ENCODE peak calls at places on chromosomes 7 and 10, in four cellular contexts. I is transverse colon, F is kidney epithelial cell, U is colonic mucosa. R is an unnamed sample.

GRCh38 chr7:94243312-94243711 is 151.4 kb upstream of the COL1A2 start:
- DNase-seq in I (no peak), F (no peak), U (no peak), R (no peak)

GRCh38 chr10:46528675-46529615 is 27.5 kb downstream of the GPRIN2 start:
- DNase-seq in I (peak; percentile 5), F (no peak), U (no peak), R (peak; percentile 34)

GRCh38 chr7:25029075-25029474 is 49.1 kb upstream of the OSBPL3 start:
- DNase-seq in I (no peak), F (no peak), U (no peak), R (no peak)

GRCh38 chr7:82343716-82344115 is 99.9 kb downstream of the CACNA2D1 start:
- DNase-seq in I (no peak), F (no peak), U (no peak), R (no peak)

GRCh38 chr10:132417957-132418441 is 21.0 kb downstream of the PWWP2B start:
- DNase-seq in I (peak; percentile 66), F (no peak), U (no peak), R (no peak)

GRCh38 chr10:92891885-92892705 is 43.8 kb downstream of the EXOC6 start:
- DNase-seq in I (peak; percentile 81), F (peak; percentile 91), U (peak; percentile 74), R (no peak)

GRCh38 chr7:129383542-129384132 is 50.6 kb upstream of the STRIP2 start:
- DNase-seq in I (no peak), F (no peak), U (no peak), R (no peak)

GRCh38 chr10:69657866-69658265 is 27.8 kb downstream of the FAM241B start:
- DNase-seq in I (no peak), F (no peak), U (no peak), R (no peak)

GRCh38 chr10:12177642-12178041 is 18.0 kb downstream of the NUDT5 start:
- DNase-seq in I (no peak), F (peak; percentile 55), U (no peak), R (no peak)

GRCh38 chr10:71780722-71781121 is 7.4 kb upstream of the VSIR start:
- DNase-seq in I (no peak), F (no peak), U (no peak), R (no peak)

GRCh38 chr10:124886195-124886594 is 55.7 kb upstream of the ZRANB1 start:
- DNase-seq in I (no peak), F (no peak), U (no peak), R (no peak)

GRCh38 chr7:115676080-115676479 is 354.5 kb downstream of the TFEC start:
- DNase-seq in I (peak; percentile 18), F (no peak), U (no peak), R (no peak)

GRCh38 chr10:33237736-33238624 is 96.5 kb downstream of the NRP1 start:
- DNase-seq in I (no peak), F (peak; percentile 99), U (no peak), R (no peak)

GRCh38 chr7:138889566-138889965 is 91.6 kb upstream of the ATP6V0A4 start:
- DNase-seq in I (no peak), F (no peak), U (no peak), R (no peak)

GRCh38 chr7:20275637-20276036 is 55.1 kb upstream of the ITGB8 start:
- DNase-seq in I (no peak), F (no peak), U (no peak), R (no peak)

GRCh38 chr10:49038711-49039110 is 76.6 kb downstream of the VSTM4 start:
- DNase-seq in I (no peak), F (no peak), U (no peak), R (no peak)

GRCh38 chr7:123714296-123715080 is 34.3 kb downstream of the WASL start:
- DNase-seq in I (no peak), F (no peak), U (no peak), R (no peak)

GRCh38 chr7:46383605-46384004 is 462.5 kb upstream of the IGFBP3 start:
- DNase-seq in I (no peak), F (peak; percentile 12), U (no peak), R (no peak)

GRCh38 chr10:110229155-110229554 is 21.8 kb downstream of the MXI1 start:
- DNase-seq in I (no peak), F (no peak), U (no peak), R (no peak)

GRCh38 chr7:115548756-115549155 is 481.8 kb downstream of the TFEC start:
- DNase-seq in I (no peak), F (peak; percentile 1), U (no peak), R (no peak)

GRCh38 chr10:69180525-69181204 is 631 bp downstream of the SUPV3L1 start:
- DNase-seq in I (no peak), F (no peak), U (peak; percentile 18), R (peak; percentile 57)

GRCh38 chr10:93993414-93993781 is 333 bp upstream of the PLCE1 start:
- DNase-seq in I (peak; percentile 12), F (no peak), U (no peak), R (no peak)

GRCh38 chr10:90751107-90751997 is 106.5 kb downstream of the HTR7 start:
- DNase-seq in I (peak; percentile 27), F (no peak), U (peak; percentile 32), R (no peak)

GRCh38 chr7:135282621-135283295 is 49.1 kb downstream of the STRA8 start:
- DNase-seq in I (no peak), F (no peak), U (no peak), R (no peak)

GRCh38 chr7:87148332-87148955 is 3.8 kb upstream of the DMTF1 start:
- DNase-seq in I (no peak), F (no peak), U (no peak), R (no peak)

GRCh38 chr10:72248477-72249151 is 25.1 kb upstream of the DDIT4 start:
- DNase-seq in I (peak; percentile 90), F (no peak), U (peak; percentile 85), R (no peak)

GRCh38 chr10:1595242-1595600 is 142.1 kb downstream of the ADARB2 start:
- DNase-seq in I (no peak), F (no peak), U (no peak), R (no peak)

GRCh38 chr7:104993217-104993857 is 20.7 kb upstream of the KMT2E start:
- DNase-seq in I (no peak), F (no peak), U (no peak), R (no peak)

GRCh38 chr7:47340490-47340889 is 241.4 kb downstream of the TNS3 start:
- DNase-seq in I (no peak), F (no peak), U (no peak), R (no peak)

GRCh38 chr10:70940834-70941568 is 52.6 kb upstream of the PCBD1 start:
- DNase-seq in I (no peak), F (no peak), U (no peak), R (no peak)

GRCh38 chr7:141630621-141631020 is 71.3 kb downstream of the DENND11 start:
- DNase-seq in I (no peak), F (no peak), U (no peak), R (no peak)

GRCh38 chr7:74022507-74022906 is 5.5 kb upstream of the ELN start:
- DNase-seq in I (no peak), F (no peak), U (no peak), R (no peak)

GRCh38 chr7:74021546-74022320 is 6.2 kb upstream of the ELN start:
- DNase-seq in I (no peak), F (no peak), U (no peak), R (no peak)

GRCh38 chr7:74025146-74025545 is 2.8 kb upstream of the ELN start:
- DNase-seq in I (no peak), F (no peak), U (no peak), R (no peak)

GRCh38 chr7:74023786-74024185 is 4.2 kb upstream of the ELN start:
- DNase-seq in I (no peak), F (no peak), U (no peak), R (no peak)

DNA sequence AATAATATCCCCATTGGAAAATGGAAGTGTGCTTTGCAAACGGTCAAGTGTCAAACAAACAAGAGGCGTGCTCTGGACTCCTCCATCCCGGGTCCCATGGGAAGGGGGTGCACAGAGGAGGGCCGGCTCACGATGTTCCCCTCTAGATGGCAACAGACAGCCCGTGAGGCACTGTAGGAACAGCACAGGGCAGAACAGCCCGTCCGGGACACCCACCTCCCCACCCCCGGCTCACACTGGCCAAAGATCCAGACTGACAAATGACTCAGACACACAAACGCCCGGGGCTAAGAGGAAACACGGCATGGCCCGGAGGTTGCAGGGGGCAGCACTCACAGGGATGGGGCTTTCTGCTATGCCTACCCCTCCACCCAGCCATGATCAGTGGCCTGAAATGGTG is 4.9 kb upstream of the ELN start:
- DNase-seq in I (no peak), F (no peak), U (no peak), R (no peak)
- TF ChIP-seq CTCF in I (no peak), F (peak; percentile 6), U (no peak), R (no peak)

GRCh38 chr7:12687213-12688171 is at the start of gene ARL4A:
- DNase-seq in I (peak; percentile 99), F (peak; percentile 87), U (peak; percentile 100), R (peak; percentile 99)

GRCh38 chr7:12684733-12685132 is 2.7 kb upstream of the ARL4A start:
- DNase-seq in I (no peak), F (no peak), U (no peak), R (no peak)

GRCh38 chr7:12686234-12686893 is 1.1 kb upstream of the ARL4A start:
- DNase-seq in I (peak; percentile 97), F (peak; percentile 69), U (peak; percentile 97), R (peak; percentile 100)

GRCh38 chr7:12685550-12685949 is 1.9 kb upstream of the ARL4A start:
- DNase-seq in I (no peak), F (no peak), U (peak; percentile 38), R (peak; percentile 63)

GRCh38 chr7:12686894-12687212 is 580 bp upstream of the ARL4A start:
- DNase-seq in I (no peak), F (no peak), U (no peak), R (no peak)
- TF ChIP-seq CTCF in I (peak; percentile 20), F (no peak), U (no peak), R (peak; percentile 70)

GRCh38 chr10:88555190-88555894 is 27.8 kb downstream of the RNLS start:
- DNase-seq in I (no peak), F (no peak), U (no peak), R (no peak)

GRCh38 chr10:88553116-88553752 is 29.9 kb downstream of the RNLS start:
- DNase-seq in I (peak; percentile 41), F (peak; percentile 28), U (peak; percentile 37), R (peak; percentile 43)

GRCh38 chr10:88557246-88557645 is 25.9 kb downstream of the RNLS start:
- DNase-seq in I (no peak), F (no peak), U (no peak), R (no peak)

GRCh38 chr10:88557659-88558058 is 25.5 kb downstream of the RNLS start:
- DNase-seq in I (no peak), F (no peak), U (no peak), R (no peak)
- TF ChIP-seq CTCF in I (no peak), F (no peak), U (no peak), R (no peak)

DNA sequence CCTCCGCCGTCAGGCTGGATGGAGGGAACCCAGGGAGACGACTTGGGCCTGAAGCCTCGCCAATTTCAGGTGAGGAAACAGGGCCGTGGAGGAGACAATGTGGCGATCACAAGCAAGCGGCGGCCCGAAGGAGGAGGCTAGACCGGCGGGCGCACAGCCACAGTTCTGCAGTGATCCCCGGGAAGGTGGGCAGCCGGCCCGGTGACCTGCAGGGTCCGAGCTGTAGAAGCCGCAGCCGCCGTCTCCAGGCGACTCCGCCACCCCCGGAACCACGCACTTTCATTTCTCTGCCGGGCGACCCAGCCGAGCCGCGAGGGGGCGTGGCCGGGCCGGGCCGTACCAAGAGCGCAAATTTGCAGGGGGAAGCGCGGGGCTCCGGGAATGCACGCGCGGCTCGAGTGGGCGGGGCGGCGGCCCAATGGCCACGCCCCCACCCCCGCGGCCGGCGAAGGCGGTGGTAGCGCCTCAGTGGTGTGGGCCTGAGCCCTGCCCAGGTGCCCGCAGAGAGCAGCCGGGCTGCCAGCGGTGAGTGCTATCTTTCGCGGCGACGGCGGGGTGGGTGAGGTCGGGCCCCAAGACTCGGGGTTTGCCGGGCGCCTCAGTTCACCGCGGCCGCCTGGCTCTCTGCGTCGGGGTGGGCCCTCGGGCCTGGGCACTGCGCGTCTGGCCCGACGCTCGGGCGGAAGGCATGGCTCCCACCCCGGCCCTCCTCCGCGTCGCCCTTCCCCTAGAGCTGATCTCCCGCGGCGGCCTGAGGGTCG is at the start of gene POR:
- DNase-seq in I (peak; percentile 97), F (peak; percentile 37), U (peak; percentile 97), R (peak; percentile 91)
- TF ChIP-seq CTCF in I (peak; percentile 12), F (no peak), U (no peak), R (no peak)

R was measured in CD14-positive monocyte.